ENCODE peak calls at places on chromosomes 3 and 15, in four cellular contexts. S is CD8-positive, alpha-beta T cell; Q is spleen; K is B cell. M is an unnamed sample.

GRCh38 chr3:106540743-106541142 is 671.9 kb upstream of the CBLB start:
- DNase-seq in S (no peak), Q (no peak), K (no peak), M (no peak)

GRCh38 chr3:37768107-37768809 is 93.4 kb upstream of the CTDSPL start:
- DNase-seq in S (no peak), Q (no peak), K (no peak), M (no peak)

GRCh38 chr15:68034071-68034470 is 20.0 kb upstream of the PIAS1 start:
- DNase-seq in S (no peak), Q (no peak), K (no peak), M (no peak)

GRCh38 chr15:74396445-74397238 is 29.2 kb upstream of the CYP11A1 start:
- DNase-seq in S (peak; percentile 36), Q (peak; percentile 89), K (peak; percentile 93), M (no peak)

GRCh38 chr3:187999821-188000220 is 154.1 kb upstream of the LPP start:
- DNase-seq in S (peak; percentile 28), Q (no peak), K (peak; percentile 66), M (peak; percentile 24)

GRCh38 chr15:70535071-70535954 is 228.0 kb downstream of the UACA start:
- DNase-seq in S (peak; percentile 54), Q (peak; percentile 84), K (peak; percentile 32), M (peak; percentile 24)

GRCh38 chr15:28920781-28921331 is 35.1 kb downstream of the APBA2 start:
- DNase-seq in S (no peak), Q (peak; percentile 41), K (no peak), M (peak; percentile 20)

GRCh38 chr3:103134023-103134724 is 699.4 kb downstream of the ZPLD1 start:
- DNase-seq in S (no peak), Q (no peak), K (no peak), M (no peak)

GRCh38 chr15:84818221-84819131 is 1.3 kb downstream of the ALPK3 start:
- DNase-seq in S (no peak), Q (peak; percentile 36), K (no peak), M (no peak)

GRCh38 chr15:84819291-84819768 is 2.2 kb downstream of the ALPK3 start:
- DNase-seq in S (no peak), Q (peak; percentile 61), K (no peak), M (no peak)

GRCh38 chr15:84816694-84817460 is at the start of gene ALPK3:
- DNase-seq in S (no peak), Q (no peak), K (no peak), M (no peak)

GRCh38 chr15:84819791-84820190 is 2.6 kb downstream of the ALPK3 start:
- DNase-seq in S (no peak), Q (no peak), K (no peak), M (no peak)

DNA sequence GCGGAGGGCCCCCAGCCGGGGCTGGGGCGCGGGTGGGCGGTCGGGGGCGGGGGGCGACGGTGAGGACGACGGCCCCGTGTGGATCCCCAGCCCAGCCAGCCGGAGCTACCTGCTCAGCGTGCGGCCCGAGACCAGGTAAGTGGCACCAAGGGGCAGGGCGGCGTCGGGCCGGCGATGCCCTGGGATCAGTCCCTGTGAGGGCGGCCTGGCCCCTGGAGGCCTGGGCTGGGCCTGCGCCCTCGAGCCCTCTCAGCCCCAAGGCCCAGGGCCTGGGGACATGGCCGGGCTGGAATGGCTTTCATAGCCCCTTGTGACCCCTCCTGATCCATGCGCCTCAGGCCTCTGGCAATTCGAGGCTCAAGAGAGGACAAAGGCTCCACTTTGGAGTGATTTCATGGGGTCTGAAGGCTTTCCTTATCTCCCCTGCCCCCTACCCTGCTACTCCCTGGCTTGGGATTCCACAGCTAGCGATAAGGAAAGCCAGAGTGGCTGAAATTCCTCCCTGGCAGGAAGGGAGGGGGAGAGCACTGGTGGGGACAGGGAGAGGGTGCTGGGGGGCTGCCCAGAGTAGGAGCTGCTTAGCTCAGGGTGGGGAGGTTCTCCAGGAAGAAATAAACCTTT is 415 bp downstream of the ALPK3 start:
- DNase-seq in S (no peak), Q (peak; percentile 73), K (no peak), M (no peak)
- TF ChIP-seq CTCF in S (no peak), Q (no peak), K (no peak), M (no peak)

DNA sequence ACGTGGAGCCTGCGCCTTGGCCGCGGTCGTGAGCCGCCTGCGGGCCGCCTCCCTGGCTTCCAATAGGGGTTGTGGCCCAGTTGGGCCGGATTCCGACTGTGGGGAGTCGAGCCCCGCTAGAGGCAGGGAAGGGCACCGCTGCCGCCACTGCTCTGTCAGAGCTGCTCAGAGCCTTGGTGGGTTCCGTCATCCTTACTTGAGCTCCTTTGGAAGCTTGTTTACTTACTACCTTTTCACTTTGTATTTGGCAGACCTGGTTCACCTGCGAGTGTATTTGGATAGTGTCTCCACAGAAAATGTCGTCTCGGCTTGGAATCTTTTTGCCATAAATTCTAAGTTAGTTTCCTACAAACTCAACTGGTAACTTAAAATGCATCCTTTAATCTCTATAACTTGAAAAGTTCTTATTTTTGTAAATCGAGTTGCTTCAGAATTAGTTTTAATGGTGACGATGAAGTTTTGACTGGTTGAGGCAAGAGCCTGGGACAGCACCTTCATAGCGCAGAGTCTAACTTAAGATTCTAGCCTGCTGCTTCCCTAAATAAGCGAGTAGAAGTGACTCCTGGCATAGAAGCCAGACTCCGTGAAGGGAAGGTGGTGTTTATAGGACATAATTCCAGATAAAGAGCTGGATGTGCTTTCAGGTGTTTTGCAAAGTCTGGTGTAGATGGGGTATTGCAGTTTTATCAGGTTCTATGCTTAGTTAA is 800 bp downstream of the DAG1 start:
- DNase-seq in S (no peak), Q (no peak), K (no peak), M (peak; percentile 16)
- TF ChIP-seq CTCF in S (no peak), Q (no peak), K (no peak), M (no peak)

DNA sequence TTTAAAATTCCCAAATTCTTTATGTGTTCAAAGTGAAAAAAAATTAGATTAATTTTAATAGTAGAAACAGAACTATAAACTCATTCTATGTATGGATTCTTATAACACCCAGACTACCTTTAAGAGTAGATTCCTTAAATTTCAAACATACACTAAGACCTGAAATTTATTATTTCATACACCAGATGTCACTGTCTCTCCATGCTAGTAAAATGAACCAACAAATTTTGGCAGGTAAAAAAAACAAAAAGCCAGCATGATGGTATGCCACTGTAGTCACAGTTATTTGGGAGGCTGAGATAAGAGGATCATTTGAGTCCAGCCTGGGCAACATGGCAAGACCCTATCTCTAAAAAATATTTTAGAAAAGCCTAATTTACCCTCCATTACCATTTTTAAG is 461.3 kb upstream of the NAALADL2 start:
- DNase-seq in S (no peak), Q (no peak), K (no peak), M (peak; percentile 29)
- TF ChIP-seq CTCF in S (no peak), Q (peak; percentile 26), K (no peak), M (peak; percentile 39)

DNA sequence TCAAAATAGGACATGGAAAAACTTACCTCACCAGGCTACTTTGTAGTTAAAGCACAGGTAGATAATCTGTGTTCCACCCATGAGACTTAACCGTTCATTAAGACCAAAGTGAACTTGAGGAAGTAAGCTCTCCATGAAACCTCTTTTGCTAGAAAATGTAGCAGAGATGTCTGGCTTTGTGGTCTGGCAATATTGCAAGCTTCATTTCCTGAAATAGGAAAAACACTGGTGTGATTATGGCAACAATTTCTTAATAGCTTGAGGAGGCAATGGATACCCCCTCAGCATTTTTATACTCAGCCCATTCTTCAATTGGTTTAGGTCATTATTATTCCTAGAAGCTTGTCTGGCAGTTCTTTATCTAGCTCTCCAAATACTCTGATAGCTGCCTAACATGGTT is 957.3 kb downstream of the IGSF11 start:
- DNase-seq in S (no peak), Q (no peak), K (no peak), M (no peak)
- TF ChIP-seq CTCF in S (no peak), Q (no peak), K (no peak), M (no peak)

DNA sequence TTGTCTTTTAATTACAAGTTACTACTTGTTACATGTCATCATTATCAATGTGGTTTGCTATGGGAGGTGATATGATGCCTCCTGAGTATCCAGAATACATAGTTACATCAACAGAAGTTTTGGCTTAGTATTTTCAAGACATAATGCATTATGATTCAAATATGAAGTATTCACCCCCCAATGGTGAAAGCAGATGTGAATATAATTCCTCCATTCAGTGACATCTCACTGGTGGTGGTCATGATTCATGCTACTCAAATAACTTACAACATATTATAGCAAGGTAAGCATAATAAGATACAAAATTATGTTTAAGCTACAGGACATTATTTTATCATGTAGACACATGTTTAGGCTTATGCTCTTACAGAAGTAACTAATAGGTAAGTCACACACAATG is 34.9 kb upstream of the TTBK2 start:
- DNase-seq in S (no peak), Q (no peak), K (no peak), M (no peak)
- TF ChIP-seq CTCF in S (no peak), Q (no peak), K (no peak), M (no peak)

GRCh38 chr15:58564967-58565366 is 133.2 kb downstream of the LIPC start:
- DNase-seq in S (no peak), Q (no peak), K (no peak), M (no peak)

GRCh38 chr15:58566029-58566428 is 134.2 kb downstream of the LIPC start:
- DNase-seq in S (no peak), Q (no peak), K (no peak), M (no peak)

GRCh38 chr15:58565620-58566019 is 133.8 kb downstream of the LIPC start:
- DNase-seq in S (no peak), Q (no peak), K (no peak), M (no peak)

GRCh38 chr15:58569455-58569854 is 137.7 kb downstream of the LIPC start:
- DNase-seq in S (no peak), Q (no peak), K (no peak), M (no peak)

DNA sequence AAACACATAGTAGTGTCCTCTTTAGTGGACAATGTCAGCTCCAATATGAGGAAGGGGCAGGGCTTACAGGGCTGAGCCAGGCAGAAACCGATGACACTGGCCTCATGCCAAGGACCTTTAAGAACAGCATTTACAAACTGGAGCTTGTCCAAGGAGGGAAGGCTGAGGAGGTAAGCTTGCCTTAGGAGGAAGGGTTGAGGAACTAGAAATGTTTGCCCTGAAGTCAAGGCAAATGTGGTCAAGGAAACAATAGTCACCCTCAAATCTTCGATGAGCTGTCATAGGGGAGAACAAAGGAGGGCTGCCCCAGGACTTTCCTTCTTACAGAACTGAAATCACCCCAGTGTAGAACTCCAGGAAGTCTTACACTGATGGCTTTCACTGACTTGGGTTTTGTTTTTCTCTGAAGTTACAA is 136.4 kb downstream of the LIPC start:
- DNase-seq in S (no peak), Q (no peak), K (no peak), M (peak; percentile 22)
- TF ChIP-seq CTCF in S (no peak), Q (no peak), K (no peak), M (no peak)

DNA sequence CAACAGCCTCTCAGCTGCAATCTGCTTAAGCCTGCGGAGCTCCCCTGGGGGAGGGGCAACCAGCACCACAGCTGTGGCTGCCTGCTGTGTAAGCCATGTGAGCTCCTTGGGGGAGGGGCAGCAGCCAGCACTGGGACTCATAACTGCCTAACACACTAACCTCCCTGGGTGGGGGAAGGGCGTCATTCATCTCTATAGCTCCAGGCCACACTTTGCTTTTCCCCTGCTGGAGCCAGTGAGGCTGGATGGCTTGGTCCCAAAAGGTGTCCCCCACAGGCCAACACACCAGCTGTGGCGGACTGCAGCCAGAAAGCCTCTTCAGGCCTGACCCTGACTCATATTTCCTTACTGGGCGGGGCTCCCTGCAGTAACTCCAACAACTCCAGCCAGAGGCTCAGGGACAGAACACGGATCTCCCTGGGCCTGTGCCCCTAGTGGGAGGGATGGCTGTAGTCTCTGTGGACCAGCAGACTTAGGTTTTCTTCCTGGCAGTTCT is 129.8 kb downstream of the PPM1L start:
- DNase-seq in S (no peak), Q (no peak), K (no peak), M (peak; percentile 28)
- TF ChIP-seq CTCF in S (no peak), Q (no peak), K (no peak), M (no peak)